ENCODE peak calls at places on chromosomes 1 and 21, in five cellular contexts. One of them, this sample, is unnamed.
A peak's percentile ranks its signal among the peaks of the same experiment; 100 is the strongest.

GRCh38 chr1:112530832-112531231 is 22.1 kb downstream of the WNT2B start:
- DNase-seq in right lobe of liver: no peak
- DNase-seq in psoas muscle: no peak
- DNase-seq in prostate gland: no peak
- DNase-seq in pancreas: no peak
- DNase-seq in this sample: no peak

GRCh38 chr1:167627615-167627864 is 2.5 kb upstream of the RCSD1 start:
- DNase-seq in right lobe of liver: no peak
- DNase-seq in psoas muscle: no peak
- DNase-seq in prostate gland: no peak
- DNase-seq in pancreas: no peak
- DNase-seq in this sample: no peak

GRCh38 chr21:40595806-40596205 is 251.2 kb downstream of the DSCAM start:
- DNase-seq in right lobe of liver: no peak
- DNase-seq in psoas muscle: no peak
- DNase-seq in prostate gland: no peak
- DNase-seq in pancreas: no peak
- DNase-seq in this sample: no peak

GRCh38 chr1:232164078-232164963 is 465.6 kb downstream of the SIPA1L2 start:
- DNase-seq in right lobe of liver: no peak
- DNase-seq in psoas muscle: no peak
- DNase-seq in prostate gland: no peak
- DNase-seq in pancreas: no peak
- DNase-seq in this sample: no peak

GRCh38 chr21:28754127-28754611 is 238.5 kb downstream of the LTN1 start:
- DNase-seq in right lobe of liver: no peak
- DNase-seq in psoas muscle: no peak
- DNase-seq in prostate gland: peak; percentile 31
- DNase-seq in pancreas: no peak
- DNase-seq in this sample: no peak

GRCh38 chr21:37520801-37521200 is 154.2 kb downstream of the DYRK1A start:
- DNase-seq in right lobe of liver: no peak
- DNase-seq in psoas muscle: no peak
- DNase-seq in prostate gland: no peak
- DNase-seq in pancreas: no peak
- DNase-seq in this sample: no peak

GRCh38 chr1:182603646-182604127 is 502 bp downstream of the RGS16 start:
- DNase-seq in right lobe of liver: no peak
- DNase-seq in psoas muscle: no peak
- DNase-seq in prostate gland: no peak
- DNase-seq in pancreas: no peak
- DNase-seq in this sample: no peak

GRCh38 chr1:228166170-228166936 is 749 bp downstream of the IBA57 start:
- DNase-seq in right lobe of liver: peak; percentile 82
- DNase-seq in psoas muscle: peak; percentile 71
- DNase-seq in prostate gland: peak; percentile 69
- DNase-seq in pancreas: no peak
- DNase-seq in this sample: peak; percentile 86

GRCh38 chr1:107821340-107821739 is 143.6 kb downstream of the VAV3 start:
- DNase-seq in right lobe of liver: no peak
- DNase-seq in psoas muscle: no peak
- DNase-seq in prostate gland: no peak
- DNase-seq in pancreas: no peak
- DNase-seq in this sample: no peak

GRCh38 chr1:37423810-37424209 is 50.6 kb upstream of the ZC3H12A start:
- DNase-seq in right lobe of liver: no peak
- DNase-seq in psoas muscle: no peak
- DNase-seq in prostate gland: no peak
- DNase-seq in pancreas: no peak
- DNase-seq in this sample: no peak

DNA sequence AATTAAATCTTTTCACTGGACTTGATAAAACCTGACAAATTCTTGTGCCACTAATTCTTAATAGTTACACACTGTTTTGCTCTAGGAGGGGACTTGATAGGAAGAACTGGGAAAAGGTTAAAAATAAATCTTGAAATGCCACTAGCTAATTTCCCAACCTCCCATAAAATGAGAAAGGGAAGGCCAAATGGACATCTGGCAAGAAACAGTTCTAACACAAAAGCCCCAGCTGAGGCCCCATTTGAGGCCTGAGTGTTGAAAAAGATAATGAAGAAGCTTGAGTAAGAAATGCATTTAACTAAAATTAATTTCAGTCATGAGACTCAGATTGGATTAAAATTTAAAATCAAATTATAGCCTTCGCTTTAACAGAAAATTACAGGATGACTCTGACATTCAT is 11.2 kb upstream of the RAP1GAP start:
- DNase-seq in right lobe of liver: no peak
- DNase-seq in psoas muscle: no peak
- DNase-seq in prostate gland: no peak
- DNase-seq in pancreas: no peak
- DNase-seq in this sample: no peak
- TF ChIP-seq CTCF in right lobe of liver: no peak
- TF ChIP-seq CTCF in psoas muscle: no peak
- TF ChIP-seq CTCF in prostate gland: no peak
- TF ChIP-seq CTCF in pancreas: no peak
- TF ChIP-seq CTCF in this sample: no peak

DNA sequence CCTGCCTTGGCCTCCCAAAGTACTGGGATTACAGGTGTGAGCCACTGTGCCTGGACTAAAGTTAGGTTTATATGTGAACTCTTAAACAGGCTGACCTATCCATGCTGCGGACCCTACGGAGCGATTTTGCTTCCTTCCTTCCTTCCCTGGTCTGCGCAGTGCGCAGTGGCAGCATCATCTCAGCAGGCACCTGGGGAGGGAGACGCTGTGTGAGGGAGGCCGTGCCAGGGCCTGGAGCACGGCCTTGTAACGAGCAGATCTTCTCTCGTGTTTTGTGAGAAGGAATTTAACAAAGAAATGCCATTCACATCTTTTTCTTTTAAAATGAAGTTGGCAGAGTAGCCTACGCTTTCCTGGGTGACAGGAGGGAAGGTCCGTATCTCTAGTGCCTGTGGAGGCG is 45.8 kb downstream of the PKNOX1 start:
- DNase-seq in right lobe of liver: no peak
- DNase-seq in psoas muscle: no peak
- DNase-seq in prostate gland: no peak
- DNase-seq in pancreas: no peak
- DNase-seq in this sample: no peak
- H3K4me1 ChIP-seq in right lobe of liver: no peaks in the 10 kb centered on the region
- H3K4me1 ChIP-seq in psoas muscle: no peaks in the 10 kb centered on the region
- H3K4me1 ChIP-seq in prostate gland: no peaks in the 10 kb centered on the region
- H3K4me1 ChIP-seq in pancreas: no peaks in the 10 kb centered on the region
- H3K4me1 ChIP-seq in this sample: no peaks in the 10 kb centered on the region

GRCh38 chr1:93042134-93042821 is 36.8 kb upstream of the MTF2 start:
- DNase-seq in right lobe of liver: no peak
- DNase-seq in psoas muscle: no peak
- DNase-seq in prostate gland: no peak
- DNase-seq in pancreas: no peak
- DNase-seq in this sample: no peak
- H3K27ac ChIP-seq in right lobe of liver: peak overlapping the region; percentile 20
- H3K27ac ChIP-seq in psoas muscle: no peak overlapping the region
- H3K27ac ChIP-seq in prostate gland: no peak overlapping the region
- H3K27ac ChIP-seq in pancreas: no peak overlapping the region
- H3K27ac ChIP-seq in this sample: no peak overlapping the region

GRCh38 chr21:46324390-46325072 is 575 bp downstream of the PCNT start:
- DNase-seq in right lobe of liver: peak; percentile 91
- DNase-seq in psoas muscle: peak; percentile 86
- DNase-seq in prostate gland: peak; percentile 80
- DNase-seq in pancreas: peak; percentile 92
- DNase-seq in this sample: peak; percentile 79
- TF ChIP-seq CTCF in right lobe of liver: peak; percentile 14
- TF ChIP-seq CTCF in psoas muscle: peak; percentile 11
- TF ChIP-seq CTCF in prostate gland: no peak
- TF ChIP-seq CTCF in pancreas: no peak
- TF ChIP-seq CTCF in this sample: peak; percentile 24

GRCh38 chr1:39294531-39294930 is 90.0 kb downstream of the MACF1 start:
- DNase-seq in right lobe of liver: no peak
- DNase-seq in psoas muscle: no peak
- DNase-seq in prostate gland: no peak
- DNase-seq in pancreas: no peak
- DNase-seq in this sample: peak; percentile 22
- H3K4me1 ChIP-seq in right lobe of liver: no peaks in the 10 kb centered on the region
- H3K4me1 ChIP-seq in psoas muscle: no peaks in the 10 kb centered on the region
- H3K4me1 ChIP-seq in prostate gland: no peaks in the 10 kb centered on the region
- H3K4me1 ChIP-seq in pancreas: no peaks in the 10 kb centered on the region
- H3K4me1 ChIP-seq in this sample: peaks cover 21% of the 10 kb centered on the region

GRCh38 chr1:67969446-67969845 is 81.0 kb downstream of the DIRAS3 start:
- DNase-seq in right lobe of liver: no peak
- DNase-seq in psoas muscle: no peak
- DNase-seq in prostate gland: no peak
- DNase-seq in pancreas: no peak
- DNase-seq in this sample: no peak
- H3K27ac ChIP-seq in right lobe of liver: no peak overlapping the region
- H3K27ac ChIP-seq in psoas muscle: no peak overlapping the region
- H3K27ac ChIP-seq in prostate gland: no peak overlapping the region
- H3K27ac ChIP-seq in pancreas: no peak overlapping the region
- H3K27ac ChIP-seq in this sample: no peak overlapping the region

GRCh38 chr1:53172751-53173498 is 23.7 kb upstream of the CPT2 start:
- DNase-seq in right lobe of liver: no peak
- DNase-seq in psoas muscle: no peak
- DNase-seq in prostate gland: no peak
- DNase-seq in pancreas: no peak
- DNase-seq in this sample: no peak
- TF ChIP-seq CTCF in right lobe of liver: peak; percentile 9
- TF ChIP-seq CTCF in psoas muscle: peak; percentile 6
- TF ChIP-seq CTCF in prostate gland: no peak
- TF ChIP-seq CTCF in pancreas: no peak
- TF ChIP-seq CTCF in this sample: no peak

GRCh38 chr1:36238433-36238832 is 14.2 kb downstream of the THRAP3 start:
- DNase-seq in right lobe of liver: no peak
- DNase-seq in psoas muscle: no peak
- DNase-seq in prostate gland: no peak
- DNase-seq in pancreas: no peak
- DNase-seq in this sample: no peak
- H3K4me1 ChIP-seq in right lobe of liver: no peaks in the 10 kb centered on the region
- H3K4me1 ChIP-seq in psoas muscle: peaks cover 68% of the 10 kb centered on the region
- H3K4me1 ChIP-seq in prostate gland: peaks cover 5% of the 10 kb centered on the region
- H3K4me1 ChIP-seq in pancreas: peaks cover 6% of the 10 kb centered on the region
- H3K4me1 ChIP-seq in this sample: peaks cover 76% of the 10 kb centered on the region

DNA sequence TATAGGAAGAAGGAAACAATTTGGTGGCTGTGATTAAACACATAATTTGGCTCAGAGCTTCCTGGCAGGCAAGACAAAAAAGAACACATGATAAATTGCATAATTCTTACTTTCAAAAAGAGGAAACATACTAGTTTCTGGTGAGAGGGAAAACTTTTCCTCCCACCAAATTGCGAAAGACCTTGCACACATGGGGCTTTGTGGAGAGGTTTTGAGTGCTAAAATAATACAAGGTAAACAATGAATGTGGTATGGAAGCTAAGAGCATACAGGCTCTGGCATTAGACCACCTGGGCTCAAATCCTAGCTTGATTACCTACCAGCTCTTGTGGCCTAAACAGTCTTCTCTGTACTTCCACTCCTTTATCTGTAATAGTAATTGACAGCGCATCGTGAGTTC is 140.1 kb upstream of the HOOK1 start:
- DNase-seq in right lobe of liver: no peak
- DNase-seq in psoas muscle: no peak
- DNase-seq in prostate gland: peak; percentile 62
- DNase-seq in pancreas: no peak
- DNase-seq in this sample: no peak
- H3K27ac ChIP-seq in right lobe of liver: peak overlapping the region; percentile 39
- H3K27ac ChIP-seq in psoas muscle: peak overlapping the region; percentile 50
- H3K27ac ChIP-seq in prostate gland: peak overlapping the region; percentile 73
- H3K27ac ChIP-seq in pancreas: peak overlapping the region; percentile 22
- H3K27ac ChIP-seq in this sample: peak overlapping the region; percentile 60

GRCh38 chr21:31343680-31344480 is at the start of gene TIAM1:
- DNase-seq in right lobe of liver: no peak
- DNase-seq in psoas muscle: peak; percentile 58
- DNase-seq in prostate gland: peak; percentile 33
- DNase-seq in pancreas: no peak
- DNase-seq in this sample: peak; percentile 35

GRCh38 chr21:31346256-31346821 is 2.3 kb upstream of the TIAM1 start:
- DNase-seq in right lobe of liver: no peak
- DNase-seq in psoas muscle: no peak
- DNase-seq in prostate gland: no peak
- DNase-seq in pancreas: no peak
- DNase-seq in this sample: no peak

GRCh38 chr21:31348188-31348587 is 4.1 kb upstream of the TIAM1 start:
- DNase-seq in right lobe of liver: no peak
- DNase-seq in psoas muscle: no peak
- DNase-seq in prostate gland: no peak
- DNase-seq in pancreas: no peak
- DNase-seq in this sample: no peak

GRCh38 chr21:31349208-31349607 is 5.1 kb upstream of the TIAM1 start:
- DNase-seq in right lobe of liver: no peak
- DNase-seq in psoas muscle: no peak
- DNase-seq in prostate gland: no peak
- DNase-seq in pancreas: no peak
- DNase-seq in this sample: no peak

GRCh38 chr21:31347435-31348032 is 3.5 kb upstream of the TIAM1 start:
- DNase-seq in right lobe of liver: no peak
- DNase-seq in psoas muscle: no peak
- DNase-seq in prostate gland: no peak
- DNase-seq in pancreas: no peak
- DNase-seq in this sample: no peak
- TF ChIP-seq CTCF in right lobe of liver: peak; percentile 36
- TF ChIP-seq CTCF in psoas muscle: peak; percentile 24
- TF ChIP-seq CTCF in prostate gland: peak; percentile 28
- TF ChIP-seq CTCF in pancreas: peak; percentile 14
- TF ChIP-seq CTCF in this sample: no peak

This sample was measured in gastrocnemius medialis.